ENCODE peak calls at places on chromosomes 1 and 21, in eight cellular contexts. One of them, this sample, is unnamed.
A peak's percentile ranks its signal among the peaks of the same experiment; 100 is the strongest.

GRCh38 chr1:21322681-21323016 is 32.4 kb upstream of the ECE1 start:
- ATAC-seq in stimulated activated naive CD8-positive, alpha-beta T cell treated with anti-CD3 and anti-CD28 coated beads, Interleukin-15, Interleukin-2, amounts not matched to agents 100 U/mL and 50 U/mL, for 24 hours: no peak
- ATAC-seq in T-cell: no peak
- ATAC-seq in aorta: no peak
- ATAC-seq in heart right ventricle: no peak
- ATAC-seq in activated B cell treated with CpG ODN at 0.5 μM for 24 hours: no peak
- ATAC-seq in PC-3: no peak
- ATAC-seq in pancreas: no peak
- ATAC-seq in this sample: no peak

GRCh38 chr1:212621043-212621829 is 12.7 kb downstream of the ATF3 start:
- ATAC-seq in aorta: no peak
- ATAC-seq in heart right ventricle: no peak
- ATAC-seq in stimulated activated naive CD8-positive, alpha-beta T cell treated with anti-CD3 and anti-CD28 coated beads, Interleukin-15, Interleukin-2, amounts not matched to agents 100 U/mL and 50 U/mL, for 24 hours: no peak
- ATAC-seq in pancreas: no peak
- ATAC-seq in T-cell: no peak
- ATAC-seq in activated B cell treated with CpG ODN at 0.5 μM for 24 hours: no peak
- ATAC-seq in PC-3: no peak
- ATAC-seq in this sample: no peak

GRCh38 chr21:40335689-40336088 is 468.5 kb downstream of the PCP4 start:
- ATAC-seq in PC-3: no peak
- ATAC-seq in stimulated activated naive CD8-positive, alpha-beta T cell treated with anti-CD3 and anti-CD28 coated beads, Interleukin-15, Interleukin-2, amounts not matched to agents 100 U/mL and 50 U/mL, for 24 hours: no peak
- ATAC-seq in T-cell: no peak
- ATAC-seq in activated B cell treated with CpG ODN at 0.5 μM for 24 hours: no peak
- ATAC-seq in aorta: no peak
- ATAC-seq in pancreas: no peak
- ATAC-seq in heart right ventricle: no peak
- ATAC-seq in this sample: no peak

GRCh38 chr1:84861988-84862644 is 30.9 kb downstream of the LPAR3 start:
- ATAC-seq in aorta: no peak
- ATAC-seq in heart right ventricle: no peak
- ATAC-seq in stimulated activated naive CD8-positive, alpha-beta T cell treated with anti-CD3 and anti-CD28 coated beads, Interleukin-15, Interleukin-2, amounts not matched to agents 100 U/mL and 50 U/mL, for 24 hours: no peak
- ATAC-seq in pancreas: no peak
- ATAC-seq in PC-3: no peak
- ATAC-seq in T-cell: no peak
- ATAC-seq in activated B cell treated with CpG ODN at 0.5 μM for 24 hours: no peak
- ATAC-seq in this sample: no peak

GRCh38 chr21:43280949-43281633 is 112.3 kb downstream of the CRYAA start:
- ATAC-seq in stimulated activated naive CD8-positive, alpha-beta T cell treated with anti-CD3 and anti-CD28 coated beads, Interleukin-15, Interleukin-2, amounts not matched to agents 100 U/mL and 50 U/mL, for 24 hours: peak; percentile 56
- ATAC-seq in T-cell: no peak
- ATAC-seq in PC-3: no peak
- ATAC-seq in heart right ventricle: no peak
- ATAC-seq in activated B cell treated with CpG ODN at 0.5 μM for 24 hours: no peak
- ATAC-seq in aorta: no peak
- ATAC-seq in pancreas: no peak
- ATAC-seq in this sample: peak; percentile 73

GRCh38 chr1:155254228-155254713 is 1.0 kb downstream of the ENTREP3 start:
- ATAC-seq in aorta: no peak
- ATAC-seq in pancreas: no peak
- ATAC-seq in activated B cell treated with CpG ODN at 0.5 μM for 24 hours: no peak
- ATAC-seq in stimulated activated naive CD8-positive, alpha-beta T cell treated with anti-CD3 and anti-CD28 coated beads, Interleukin-15, Interleukin-2, amounts not matched to agents 100 U/mL and 50 U/mL, for 24 hours: no peak
- ATAC-seq in PC-3: peak; percentile 4
- ATAC-seq in heart right ventricle: no peak
- ATAC-seq in T-cell: no peak
- ATAC-seq in this sample: no peak

GRCh38 chr1:59041878-59042277 is 255.0 kb upstream of the FGGY start:
- ATAC-seq in pancreas: no peak
- ATAC-seq in stimulated activated naive CD8-positive, alpha-beta T cell treated with anti-CD3 and anti-CD28 coated beads, Interleukin-15, Interleukin-2, amounts not matched to agents 100 U/mL and 50 U/mL, for 24 hours: no peak
- ATAC-seq in T-cell: no peak
- ATAC-seq in heart right ventricle: no peak
- ATAC-seq in activated B cell treated with CpG ODN at 0.5 μM for 24 hours: no peak
- ATAC-seq in PC-3: no peak
- ATAC-seq in aorta: no peak
- ATAC-seq in this sample: no peak

GRCh38 chr1:985126-985525 is 3.2 kb upstream of the PERM1 start:
- ATAC-seq in PC-3: no peak
- ATAC-seq in pancreas: no peak
- ATAC-seq in aorta: no peak
- ATAC-seq in heart right ventricle: no peak
- ATAC-seq in T-cell: no peak
- ATAC-seq in activated B cell treated with CpG ODN at 0.5 μM for 24 hours: no peak
- ATAC-seq in stimulated activated naive CD8-positive, alpha-beta T cell treated with anti-CD3 and anti-CD28 coated beads, Interleukin-15, Interleukin-2, amounts not matched to agents 100 U/mL and 50 U/mL, for 24 hours: no peak
- ATAC-seq in this sample: no peak

GRCh38 chr1:224182057-224182865 is 779 bp upstream of the DEGS1 start:
- ATAC-seq in pancreas: peak; percentile 9
- ATAC-seq in aorta: no peak
- ATAC-seq in T-cell: peak; percentile 52
- ATAC-seq in activated B cell treated with CpG ODN at 0.5 μM for 24 hours: peak; percentile 29
- ATAC-seq in PC-3: peak; percentile 1
- ATAC-seq in heart right ventricle: no peak
- ATAC-seq in stimulated activated naive CD8-positive, alpha-beta T cell treated with anti-CD3 and anti-CD28 coated beads, Interleukin-15, Interleukin-2, amounts not matched to agents 100 U/mL and 50 U/mL, for 24 hours: peak; percentile 15
- ATAC-seq in this sample: peak; percentile 75

GRCh38 chr1:234535763-234536515 is 57.0 kb upstream of the TARBP1 start:
- ATAC-seq in heart right ventricle: peak; percentile 66
- ATAC-seq in activated B cell treated with CpG ODN at 0.5 μM for 24 hours: no peak
- ATAC-seq in pancreas: no peak
- ATAC-seq in aorta: peak; percentile 73
- ATAC-seq in T-cell: no peak
- ATAC-seq in PC-3: no peak
- ATAC-seq in stimulated activated naive CD8-positive, alpha-beta T cell treated with anti-CD3 and anti-CD28 coated beads, Interleukin-15, Interleukin-2, amounts not matched to agents 100 U/mL and 50 U/mL, for 24 hours: no peak
- ATAC-seq in this sample: no peak

GRCh38 chr1:15214507-15214906 is 32.5 kb upstream of the FHAD1 start:
- ATAC-seq in PC-3: no peak
- ATAC-seq in T-cell: no peak
- ATAC-seq in aorta: peak; percentile 37
- ATAC-seq in pancreas: no peak
- ATAC-seq in heart right ventricle: peak; percentile 53
- ATAC-seq in stimulated activated naive CD8-positive, alpha-beta T cell treated with anti-CD3 and anti-CD28 coated beads, Interleukin-15, Interleukin-2, amounts not matched to agents 100 U/mL and 50 U/mL, for 24 hours: no peak
- ATAC-seq in activated B cell treated with CpG ODN at 0.5 μM for 24 hours: no peak
- ATAC-seq in this sample: no peak

GRCh38 chr21:33549848-33550771 is 7.3 kb downstream of the SON start:
- ATAC-seq in pancreas: no peak
- ATAC-seq in PC-3: no peak
- ATAC-seq in T-cell: no peak
- ATAC-seq in aorta: no peak
- ATAC-seq in stimulated activated naive CD8-positive, alpha-beta T cell treated with anti-CD3 and anti-CD28 coated beads, Interleukin-15, Interleukin-2, amounts not matched to agents 100 U/mL and 50 U/mL, for 24 hours: no peak
- ATAC-seq in activated B cell treated with CpG ODN at 0.5 μM for 24 hours: no peak
- ATAC-seq in heart right ventricle: peak; percentile 19
- ATAC-seq in this sample: no peak

This sample was measured in stimulated activated memory B cell treated with anti-CD40 and anti-IgM and Interleukin-4, amounts not matched to agents 10 μg/mL and 1 μg/mL and 100 μg/mL, for 72 hours.